ENCODE peak calls at places on chromosomes 1 and 21, in five cellular contexts. W is fibroblast of mammary gland; O is naive thymus-derived CD4-positive, alpha-beta T cell; S is mucosa of descending colon; M is lower leg skin. F is an unnamed sample.

GRCh38 chr1:214989341-214989740 is 93.2 kb upstream of the KCNK2 start:
- DNase-seq in M (no peak), W (peak; percentile 59), O (no peak), S (no peak), F (no peak)

GRCh38 chr1:117162806-117163205 is 41.3 kb upstream of the TRIM45 start:
- DNase-seq in O (no peak), M (no peak), W (no peak), S (no peak), F (no peak)

GRCh38 chr1:205298191-205298994 is 23.2 kb downstream of the NUAK2 start:
- DNase-seq in M (no peak), W (peak; percentile 95), S (no peak), O (no peak), F (no peak)

GRCh38 chr1:55213885-55214213 is 1.3 kb downstream of the USP24 start:
- DNase-seq in O (no peak), W (no peak), S (no peak), M (no peak), F (no peak)

GRCh38 chr1:246165826-246166709 is 341.0 kb downstream of the SMYD3 start:
- DNase-seq in S (no peak), W (no peak), M (no peak), O (no peak), F (no peak)

GRCh38 chr1:97050501-97050900 is 328.9 kb downstream of the PTBP2 start:
- DNase-seq in O (no peak), M (no peak), S (no peak), W (peak; percentile 47), F (peak; percentile 5)

GRCh38 chr1:231969078-231969477 is 342.5 kb downstream of the DISC1 start:
- DNase-seq in W (no peak), S (no peak), O (no peak), M (no peak), F (no peak)

GRCh38 chr1:110125810-110126209 is 13.6 kb downstream of the UBL4B start:
- DNase-seq in S (no peak), O (no peak), M (no peak), W (no peak), F (no peak)

GRCh38 chr1:53540604-53541262 is 81.5 kb downstream of the DMRTB1 start:
- DNase-seq in W (no peak), M (no peak), O (no peak), S (peak; percentile 30), F (no peak)

GRCh38 chr1:204545202-204545601 is 29.0 kb downstream of the MDM4 start:
- DNase-seq in O (no peak), W (peak; percentile 60), M (no peak), S (no peak), F (no peak)

GRCh38 chr1:113998361-113998760 is 19.1 kb downstream of the OLFML3 start:
- DNase-seq in W (peak; percentile 60), M (peak; percentile 3), O (peak; percentile 25), S (no peak), F (no peak)

GRCh38 chr1:6355621-6356020 is 37.9 kb downstream of the ACOT7 start:
- DNase-seq in W (no peak), O (no peak), S (no peak), M (no peak), F (no peak)

GRCh38 chr1:56506314-56506743 is 73.0 kb downstream of the PLPP3 start:
- DNase-seq in W (no peak), S (peak; percentile 77), M (no peak), O (no peak), F (no peak)

GRCh38 chr1:168697376-168697775 is 31.6 kb downstream of the DPT start:
- DNase-seq in W (no peak), S (no peak), M (no peak), O (no peak), F (no peak)

GRCh38 chr1:226551299-226551698 is 2.7 kb downstream of the STUM start:
- DNase-seq in S (peak; percentile 75), W (no peak), O (no peak), M (no peak), F (no peak)

GRCh38 chr1:38559180-38559874 is 300.2 kb downstream of the RRAGC start:
- DNase-seq in O (peak; percentile 96), W (no peak), S (peak; percentile 88), M (no peak), F (no peak)

GRCh38 chr1:101971309-101971708 is 25.4 kb downstream of the OLFM3 start:
- DNase-seq in O (no peak), S (no peak), M (no peak), W (peak; percentile 2), F (no peak)

GRCh38 chr1:38923607-38924006 is 18.0 kb downstream of the RHBDL2 start:
- DNase-seq in W (no peak), S (no peak), O (no peak), M (no peak), F (no peak)

GRCh38 chr1:205147191-205147590 is 25.4 kb upstream of the RBBP5 start:
- DNase-seq in M (no peak), O (no peak), S (no peak), W (peak; percentile 79), F (no peak)

GRCh38 chr21:28971171-28971570 is 21.5 kb downstream of the LTN1 start:
- DNase-seq in M (no peak), S (no peak), W (no peak), O (no peak), F (no peak)

GRCh38 chr1:7606096-7606495 is 165.0 kb upstream of the VAMP3 start:
- DNase-seq in O (no peak), S (no peak), W (no peak), M (no peak), F (no peak)

GRCh38 chr1:39214021-39214713 is 9.7 kb downstream of the MACF1 start:
- DNase-seq in W (no peak), M (no peak), O (no peak), S (no peak), F (no peak)

GRCh38 chr1:18799454-18799853 is 60.0 kb downstream of the TAS1R2 start:
- DNase-seq in M (no peak), S (no peak), O (no peak), W (no peak), F (no peak)

GRCh38 chr21:29558331-29558730 is 259.6 kb downstream of the BACH1 start:
- DNase-seq in S (no peak), W (no peak), O (no peak), M (no peak), F (no peak)

GRCh38 chr1:91754348-91754747 is 131.6 kb downstream of the TGFBR3 start:
- DNase-seq in W (peak; percentile 80), M (peak; percentile 26), S (no peak), O (no peak), F (no peak)

GRCh38 chr1:59089922-59090457 is 206.9 kb upstream of the FGGY start:
- DNase-seq in O (no peak), W (no peak), M (no peak), S (no peak), F (no peak)

GRCh38 chr1:22341791-22342605 is 109.7 kb upstream of the ZBTB40 start:
- DNase-seq in O (no peak), M (no peak), S (no peak), W (peak; percentile 27), F (no peak)

GRCh38 chr1:119410977-119411376 is 4.0 kb upstream of the HSD3B2 start:
- DNase-seq in O (no peak), S (no peak), W (no peak), M (no peak), F (no peak)

GRCh38 chr1:183180634-183181056 is 5.4 kb upstream of the LAMC2 start:
- DNase-seq in W (peak; percentile 92), M (no peak), S (peak; percentile 59), O (no peak), F (no peak)

GRCh38 chr1:66982561-66983285 is 57.9 kb downstream of the MIER1 start:
- DNase-seq in M (no peak), S (no peak), O (no peak), W (no peak), F (no peak)

GRCh38 chr1:19882111-19883071 is at the start of gene OTUD3:
- DNase-seq in M (peak; percentile 98), S (peak; percentile 95), W (peak; percentile 96), O (peak; percentile 97), F (peak; percentile 96)

GRCh38 chr1:19888112-19888511 is 5.9 kb downstream of the OTUD3 start:
- DNase-seq in O (no peak), W (no peak), M (no peak), S (no peak), F (no peak)

GRCh38 chr1:19885821-19886220 is 3.6 kb downstream of the OTUD3 start:
- DNase-seq in S (no peak), W (peak; percentile 41), O (no peak), M (no peak), F (no peak)

GRCh38 chr1:19879227-19879626 is 3.0 kb upstream of the OTUD3 start:
- DNase-seq in W (no peak), M (no peak), O (no peak), S (no peak), F (no peak)

DNA sequence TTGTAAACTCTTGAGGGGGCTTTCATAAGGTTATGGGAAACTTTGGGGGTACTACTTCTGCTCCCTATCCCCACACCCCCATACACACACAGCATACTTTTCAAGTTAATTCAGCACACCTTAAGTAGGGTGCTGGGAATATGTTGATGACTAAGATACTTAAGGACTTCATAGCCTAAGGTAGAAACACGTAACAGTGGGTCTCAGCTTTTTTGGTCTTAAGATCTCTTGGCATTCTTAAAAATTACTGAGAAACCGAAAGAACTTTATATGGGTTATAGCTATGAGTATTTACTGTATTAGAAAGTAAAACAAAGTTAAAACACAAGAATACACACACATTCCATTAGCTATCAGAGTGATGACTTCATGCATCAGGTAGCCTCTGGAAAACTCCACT is 2.1 kb downstream of the OTUD3 start:
- DNase-seq in W (no peak), O (no peak), M (no peak), S (no peak), F (no peak)
- H3K4me3 ChIP-seq in W (no peak overlapping the region), O (no peak overlapping the region), M (no peak overlapping the region), S (no peak overlapping the region), F (no peak overlapping the region)

DNA sequence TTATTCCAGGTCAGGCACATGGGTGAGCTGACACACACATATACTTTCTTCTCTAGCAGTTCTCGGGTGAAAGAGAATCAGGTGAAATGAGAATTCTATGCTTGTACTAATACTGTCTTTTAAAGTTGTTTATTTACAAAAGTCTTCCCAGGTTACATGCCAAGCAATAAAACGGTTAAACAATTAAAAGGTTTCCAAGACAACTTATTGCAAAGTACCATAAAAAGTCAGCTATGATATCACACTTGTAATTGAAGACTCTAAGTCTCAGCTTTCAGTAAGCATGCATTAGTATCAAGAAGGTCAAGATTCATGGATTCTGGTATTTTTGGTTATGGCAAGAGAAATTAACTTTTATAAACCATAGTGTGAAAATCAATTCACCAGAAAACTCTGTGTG is 171.4 kb downstream of the PDE4B start:
- DNase-seq in S (no peak), M (no peak), W (no peak), O (no peak), F (no peak)
- H3K4me3 ChIP-seq in S (no peak overlapping the region), M (no peak overlapping the region), W (no peak overlapping the region), O (no peak overlapping the region), F (no peak overlapping the region)

GRCh38 chr1:28176492-28177470 is at the start of gene PTAFR:
- DNase-seq in W (no peak), S (no peak), M (no peak), O (no peak), F (no peak)
- H3K4me3 ChIP-seq in W (no peak within 1 kb of the TSS), S (no peak within 1 kb of the TSS), M (no peak within 1 kb of the TSS), O (no peak within 1 kb of the TSS), F (no peak within 1 kb of the TSS)

DNA sequence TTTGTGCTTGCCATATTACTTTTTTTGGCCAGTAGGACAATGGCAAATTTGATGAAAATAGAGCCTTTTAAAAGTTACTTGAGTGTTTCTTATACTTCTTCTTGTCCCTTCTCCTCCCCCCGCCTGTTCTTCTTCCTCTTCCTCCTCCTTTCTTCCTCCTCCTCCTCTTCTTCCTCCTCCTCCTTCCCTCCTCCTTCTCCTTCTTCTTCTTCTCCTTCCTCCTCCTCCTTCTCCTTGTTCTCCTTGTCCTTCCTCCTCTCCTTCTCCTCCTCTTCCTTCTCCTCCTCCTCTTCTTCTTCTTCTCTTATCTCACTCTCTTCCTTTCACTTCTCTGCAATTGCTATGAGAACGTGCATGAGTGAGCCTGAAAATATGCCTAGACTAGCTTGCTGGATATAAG is 466.2 kb upstream of the NR5A2 start:
- DNase-seq in O (no peak), W (no peak), M (no peak), S (no peak), F (no peak)
- H3K4me3 ChIP-seq in O (no peak overlapping the region), W (no peak overlapping the region), M (no peak overlapping the region), S (no peak overlapping the region), F (no peak overlapping the region)